ENCODE peak calls at places on chromosome 3, in six cellular contexts. One of them, this sample, is unnamed.

GRCh38 chr3:110318108-110318507 is 753.5 kb upstream of the NECTIN3 start:
- DNase-seq in hypothalamus: no peak
- DNase-seq in HEK293T: no peak
- DNase-seq in T1000: no peak
- DNase-seq in dermis blood vessel endothelial cell: peak; percentile 50
- DNase-seq in endothelial cell: no peak
- DNase-seq in this sample: peak; percentile 58

GRCh38 chr3:149180057-149180573 is 41.5 kb downstream of the CP start:
- DNase-seq in T1000: peak; percentile 79
- DNase-seq in endothelial cell: no peak
- DNase-seq in dermis blood vessel endothelial cell: peak; percentile 97
- DNase-seq in HEK293T: peak; percentile 8
- DNase-seq in hypothalamus: no peak
- DNase-seq in this sample: peak; percentile 98

GRCh38 chr3:173289072-173289471 is 108.5 kb upstream of the NLGN1 start:
- DNase-seq in dermis blood vessel endothelial cell: no peak
- DNase-seq in endothelial cell: no peak
- DNase-seq in HEK293T: no peak
- DNase-seq in hypothalamus: no peak
- DNase-seq in T1000: no peak
- DNase-seq in this sample: no peak

GRCh38 chr3:170054204-170054603 is 16.4 kb downstream of the GPR160 start:
- DNase-seq in dermis blood vessel endothelial cell: peak; percentile 50
- DNase-seq in T1000: no peak
- DNase-seq in HEK293T: peak; percentile 24
- DNase-seq in hypothalamus: no peak
- DNase-seq in endothelial cell: no peak
- DNase-seq in this sample: no peak

GRCh38 chr3:15284121-15284889 is 48.1 kb downstream of the SH3BP5 start:
- DNase-seq in T1000: no peak
- DNase-seq in dermis blood vessel endothelial cell: peak; percentile 46
- DNase-seq in endothelial cell: no peak
- DNase-seq in hypothalamus: no peak
- DNase-seq in HEK293T: no peak
- DNase-seq in this sample: peak; percentile 21

GRCh38 chr3:117439812-117440211 is 730.2 kb downstream of the TUSC7 start:
- DNase-seq in T1000: no peak
- DNase-seq in HEK293T: no peak
- DNase-seq in endothelial cell: peak; percentile 16
- DNase-seq in dermis blood vessel endothelial cell: no peak
- DNase-seq in hypothalamus: peak; percentile 61
- DNase-seq in this sample: no peak

GRCh38 chr3:195580733-195581443 is 2.9 kb downstream of the APOD start:
- DNase-seq in HEK293T: no peak
- DNase-seq in endothelial cell: no peak
- DNase-seq in hypothalamus: peak; percentile 89
- DNase-seq in dermis blood vessel endothelial cell: no peak
- DNase-seq in T1000: no peak
- DNase-seq in this sample: peak; percentile 44

GRCh38 chr3:185929192-185930151 is 8.3 kb downstream of the TRA2B start:
- DNase-seq in T1000: no peak
- DNase-seq in HEK293T: no peak
- DNase-seq in endothelial cell: no peak
- DNase-seq in dermis blood vessel endothelial cell: peak; percentile 68
- DNase-seq in hypothalamus: no peak
- DNase-seq in this sample: no peak

GRCh38 chr3:6492306-6492705 is 368.6 kb upstream of the GRM7 start:
- DNase-seq in endothelial cell: no peak
- DNase-seq in HEK293T: no peak
- DNase-seq in dermis blood vessel endothelial cell: no peak
- DNase-seq in T1000: no peak
- DNase-seq in hypothalamus: no peak
- DNase-seq in this sample: no peak

GRCh38 chr3:98612587-98612986 is 19.2 kb upstream of the CPOX start:
- DNase-seq in endothelial cell: no peak
- DNase-seq in T1000: no peak
- DNase-seq in HEK293T: no peak
- DNase-seq in hypothalamus: no peak
- DNase-seq in dermis blood vessel endothelial cell: no peak
- DNase-seq in this sample: no peak

GRCh38 chr3:112973325-112974177 is 1.4 kb downstream of the CD200R1 start:
- DNase-seq in hypothalamus: no peak
- DNase-seq in dermis blood vessel endothelial cell: no peak
- DNase-seq in T1000: no peak
- DNase-seq in endothelial cell: no peak
- DNase-seq in HEK293T: no peak
- DNase-seq in this sample: no peak

GRCh38 chr3:161423911-161424522 is 52.7 kb upstream of the SPTSSB start:
- DNase-seq in endothelial cell: no peak
- DNase-seq in HEK293T: peak; percentile 38
- DNase-seq in dermis blood vessel endothelial cell: peak; percentile 64
- DNase-seq in hypothalamus: peak; percentile 20
- DNase-seq in T1000: no peak
- DNase-seq in this sample: peak; percentile 48

GRCh38 chr3:9617736-9618135 is 31.6 kb upstream of the MTMR14 start:
- DNase-seq in endothelial cell: no peak
- DNase-seq in T1000: no peak
- DNase-seq in hypothalamus: no peak
- DNase-seq in HEK293T: no peak
- DNase-seq in dermis blood vessel endothelial cell: no peak
- DNase-seq in this sample: no peak

GRCh38 chr3:20576228-20576627 is 390.2 kb upstream of the SGO1 start:
- DNase-seq in hypothalamus: no peak
- DNase-seq in T1000: no peak
- DNase-seq in endothelial cell: no peak
- DNase-seq in dermis blood vessel endothelial cell: no peak
- DNase-seq in HEK293T: no peak
- DNase-seq in this sample: peak; percentile 54

GRCh38 chr3:64216706-64217105 is 8.6 kb downstream of the PRICKLE2 start:
- DNase-seq in dermis blood vessel endothelial cell: no peak
- DNase-seq in HEK293T: no peak
- DNase-seq in hypothalamus: peak; percentile 57
- DNase-seq in T1000: no peak
- DNase-seq in endothelial cell: no peak
- DNase-seq in this sample: no peak

GRCh38 chr3:116384717-116385116 is 60.6 kb downstream of the LSAMP start:
- DNase-seq in T1000: no peak
- DNase-seq in endothelial cell: no peak
- DNase-seq in HEK293T: no peak
- DNase-seq in hypothalamus: no peak
- DNase-seq in dermis blood vessel endothelial cell: no peak
- DNase-seq in this sample: no peak

GRCh38 chr3:184300377-184300717 is 1.3 kb downstream of the PSMD2 start:
- DNase-seq in HEK293T: no peak
- DNase-seq in T1000: no peak
- DNase-seq in endothelial cell: no peak
- DNase-seq in dermis blood vessel endothelial cell: peak; percentile 60
- DNase-seq in hypothalamus: no peak
- DNase-seq in this sample: peak; percentile 49

GRCh38 chr3:101388706-101389105 is 68.3 kb upstream of the IMPG2 start:
- DNase-seq in HEK293T: no peak
- DNase-seq in hypothalamus: no peak
- DNase-seq in endothelial cell: no peak
- DNase-seq in dermis blood vessel endothelial cell: no peak
- DNase-seq in T1000: no peak
- DNase-seq in this sample: no peak

GRCh38 chr3:168459229-168459784 is 363.6 kb upstream of the GOLIM4 start:
- DNase-seq in T1000: no peak
- DNase-seq in endothelial cell: no peak
- DNase-seq in HEK293T: no peak
- DNase-seq in hypothalamus: no peak
- DNase-seq in dermis blood vessel endothelial cell: no peak
- DNase-seq in this sample: no peak

GRCh38 chr3:64454179-64454578 is 228.9 kb upstream of the PRICKLE2 start:
- DNase-seq in endothelial cell: no peak
- DNase-seq in HEK293T: no peak
- DNase-seq in hypothalamus: no peak
- DNase-seq in dermis blood vessel endothelial cell: no peak
- DNase-seq in T1000: no peak
- DNase-seq in this sample: peak; percentile 54

GRCh38 chr3:116399701-116400261 is 45.5 kb downstream of the LSAMP start:
- DNase-seq in hypothalamus: no peak
- DNase-seq in T1000: no peak
- DNase-seq in endothelial cell: no peak
- DNase-seq in dermis blood vessel endothelial cell: no peak
- DNase-seq in HEK293T: no peak
- DNase-seq in this sample: no peak

GRCh38 chr3:27533718-27534578 is 49.8 kb upstream of the SLC4A7 start:
- DNase-seq in hypothalamus: peak; percentile 42
- DNase-seq in endothelial cell: peak; percentile 39
- DNase-seq in dermis blood vessel endothelial cell: peak; percentile 96
- DNase-seq in HEK293T: peak; percentile 42
- DNase-seq in T1000: peak; percentile 95
- DNase-seq in this sample: peak; percentile 100

GRCh38 chr3:44476181-44476599 is 1.3 kb downstream of the ZNF445 start:
- DNase-seq in dermis blood vessel endothelial cell: peak; percentile 49
- DNase-seq in hypothalamus: peak; percentile 14
- DNase-seq in endothelial cell: no peak
- DNase-seq in T1000: no peak
- DNase-seq in HEK293T: no peak
- DNase-seq in this sample: peak; percentile 37

GRCh38 chr3:119794971-119795612 is 13.2 kb downstream of the NR1I2 start:
- DNase-seq in T1000: peak; percentile 34
- DNase-seq in dermis blood vessel endothelial cell: no peak
- DNase-seq in HEK293T: no peak
- DNase-seq in hypothalamus: no peak
- DNase-seq in endothelial cell: no peak
- DNase-seq in this sample: no peak

GRCh38 chr3:52090131-52090548 is 33.8 kb upstream of the DUSP7 start:
- DNase-seq in dermis blood vessel endothelial cell: peak; percentile 86
- DNase-seq in HEK293T: no peak
- DNase-seq in endothelial cell: no peak
- DNase-seq in hypothalamus: no peak
- DNase-seq in T1000: peak; percentile 42
- DNase-seq in this sample: peak; percentile 89

GRCh38 chr3:15116032-15116653 is 17.2 kb upstream of the RBSN start:
- DNase-seq in T1000: no peak
- DNase-seq in HEK293T: no peak
- DNase-seq in hypothalamus: no peak
- DNase-seq in dermis blood vessel endothelial cell: no peak
- DNase-seq in endothelial cell: no peak
- DNase-seq in this sample: no peak

GRCh38 chr3:138253609-138254008 is 66.5 kb downstream of the ARMC8 start:
- DNase-seq in endothelial cell: no peak
- DNase-seq in hypothalamus: no peak
- DNase-seq in HEK293T: no peak
- DNase-seq in T1000: no peak
- DNase-seq in dermis blood vessel endothelial cell: no peak
- DNase-seq in this sample: no peak

GRCh38 chr3:48990636-48991421 is 788 bp downstream of the P4HTM start:
- DNase-seq in dermis blood vessel endothelial cell: peak; percentile 43
- DNase-seq in endothelial cell: no peak
- DNase-seq in HEK293T: no peak
- DNase-seq in T1000: no peak
- DNase-seq in hypothalamus: peak; percentile 52
- DNase-seq in this sample: no peak

GRCh38 chr3:69744507-69744906 is 5.2 kb downstream of the MITF start:
- DNase-seq in endothelial cell: no peak
- DNase-seq in HEK293T: no peak
- DNase-seq in dermis blood vessel endothelial cell: no peak
- DNase-seq in T1000: no peak
- DNase-seq in hypothalamus: no peak
- DNase-seq in this sample: no peak

GRCh38 chr3:24451461-24452099 is 43.1 kb downstream of the THRB start:
- DNase-seq in hypothalamus: no peak
- DNase-seq in T1000: no peak
- DNase-seq in HEK293T: no peak
- DNase-seq in dermis blood vessel endothelial cell: no peak
- DNase-seq in endothelial cell: no peak
- DNase-seq in this sample: no peak

This sample was measured in HFFc6.